ENCODE peak calls at places on chromosome 2, in five cellular contexts. F is fibroblast of pulmonary artery, E is pancreas, N is GM12865, G is endothelial cell of umbilical vein. R is an unnamed sample.

GRCh38 chr2:95279435-95280035 is 5.3 kb downstream of the PROM2 start:
- DNase-seq in E (no peak), G (no peak), F (no peak), N (no peak), R (no peak)

GRCh38 chr2:53314718-53315117 is 452.9 kb upstream of the CHAC2 start:
- DNase-seq in G (no peak), F (no peak), N (no peak), E (no peak), R (no peak)

GRCh38 chr2:151943461-151943860 is 115.2 kb upstream of the ARL5A start:
- DNase-seq in N (no peak), E (no peak), F (no peak), G (no peak), R (no peak)

GRCh38 chr2:215454519-215454918 is 18.7 kb upstream of the FN1 start:
- DNase-seq in F (peak; percentile 74), E (no peak), N (peak; percentile 35), G (peak; percentile 73), R (peak; percentile 66)

GRCh38 chr2:230043461-230043860 is 25.3 kb downstream of the SLC16A14 start:
- DNase-seq in N (no peak), E (no peak), F (no peak), G (no peak), R (no peak)

GRCh38 chr2:46072146-46072820 is 224.9 kb upstream of the EPAS1 start:
- DNase-seq in N (no peak), E (no peak), G (no peak), F (no peak), R (peak; percentile 45)

GRCh38 chr2:191202209-191202721 is 42.9 kb upstream of the MYO1B start:
- DNase-seq in G (no peak), F (peak; percentile 92), E (no peak), N (peak; percentile 10), R (peak; percentile 65)

GRCh38 chr2:206257345-206257744 is 17.1 kb upstream of the ZDBF2 start:
- DNase-seq in G (no peak), N (no peak), F (no peak), E (no peak), R (no peak)

GRCh38 chr2:217943379-217944321 is 59.1 kb downstream of the TNS1 start:
- DNase-seq in N (no peak), G (peak; percentile 57), F (peak; percentile 69), E (peak; percentile 82), R (peak; percentile 48)
- TF ChIP-seq CTCF in N (no peak), G (no peak), F (peak; percentile 6), E (no peak), R (peak; percentile 25)

GRCh38 chr2:200405599-200406298 is 99.3 kb downstream of the SPATS2L start:
- DNase-seq in F (peak; percentile 87), N (peak; percentile 18), G (peak; percentile 94), E (peak; percentile 24), R (peak; percentile 92)

GRCh38 chr2:200404615-200405014 is 98.1 kb downstream of the SPATS2L start:
- DNase-seq in G (no peak), E (no peak), F (no peak), N (no peak), R (no peak)

GRCh38 chr2:200411831-200412230 is 98.0 kb downstream of the KCTD18 start:
- DNase-seq in N (no peak), E (no peak), F (peak; percentile 60), G (no peak), R (no peak)

GRCh38 chr2:200406379-200406778 is 99.9 kb downstream of the SPATS2L start:
- DNase-seq in F (peak; percentile 38), G (peak; percentile 85), E (no peak), N (peak; percentile 43), R (no peak)

GRCh38 chr2:200408428-200409311 is 101.2 kb downstream of the KCTD18 start:
- DNase-seq in E (no peak), F (peak; percentile 68), N (no peak), G (peak; percentile 48), R (peak; percentile 87)
- H3K4me3 ChIP-seq in E (no peak overlapping the region), F (no peak overlapping the region), N (no peak overlapping the region), G (no peak overlapping the region), R (peak overlapping the region; percentile 10)

GRCh38 chr2:198322275-198322674 is 517.9 kb downstream of the PLCL1 start:
- DNase-seq in N (no peak), G (no peak), E (no peak), F (no peak), R (no peak)
- TF ChIP-seq CTCF in N (no peak), G (no peak), E (no peak), F (peak; percentile 29), R (peak; percentile 42)

GRCh38 chr2:233917146-233917545 is at the start of gene TRPM8:
- DNase-seq in F (no peak), G (no peak), E (no peak), N (no peak), R (no peak)
- H3K4me3 ChIP-seq in F (no peak within 1 kb of the TSS), G (no peak within 1 kb of the TSS), E (no peak within 1 kb of the TSS), N (no peak within 1 kb of the TSS), R (no peak within 1 kb of the TSS)

R was measured in astrocyte of the spinal cord.